ENCODE peak calls at places on chromosome 11, in four cellular contexts. G is brain microvascular endothelial cell; D is effector CD4-positive, alpha-beta T cell; E is fibroblast of villous mesenchyme. P is an unnamed sample.
A peak's percentile ranks its signal among the peaks of the same experiment; 100 is the strongest.

GRCh38 chr11:70577948-70578347 is 179.6 kb downstream of the CTTN start:
- DNase-seq in E (no peak), D (no peak), G (no peak), P (no peak)

GRCh38 chr11:73982990-73983763 is 534 bp upstream of the UCP2 start:
- DNase-seq in E (peak; percentile 92), D (peak; percentile 90), G (peak; percentile 84), P (peak; percentile 98)

GRCh38 chr11:69311767-69312385 is 17.9 kb downstream of the MYEOV start:
- DNase-seq in E (peak; percentile 13), D (no peak), G (no peak), P (no peak)

GRCh38 chr11:121886956-121887355 is 229.1 kb downstream of the BLID start:
- DNase-seq in D (no peak), G (no peak), E (no peak), P (no peak)

GRCh38 chr11:118997627-118998387 is at the start of gene CENATAC:
- DNase-seq in G (peak; percentile 80), D (peak; percentile 95), E (peak; percentile 88), P (peak; percentile 94)

GRCh38 chr11:61364012-61364396 is 1.8 kb downstream of the TMEM138 start:
- DNase-seq in E (no peak), G (no peak), D (no peak), P (no peak)

GRCh38 chr11:128956401-128957203 is 13.9 kb upstream of the TP53AIP1 start:
- DNase-seq in E (peak; percentile 78), D (no peak), G (peak; percentile 75), P (peak; percentile 78)

GRCh38 chr11:123484448-123484847 is 54.4 kb downstream of the GRAMD1B start:
- DNase-seq in D (no peak), E (no peak), G (no peak), P (no peak)

GRCh38 chr11:17767301-17767885 is 32.8 kb downstream of the KCNC1 start:
- DNase-seq in D (no peak), G (peak; percentile 29), E (no peak), P (peak; percentile 16)

GRCh38 chr11:125505518-125505917 is 9.5 kb upstream of the FEZ1 start:
- DNase-seq in D (no peak), G (no peak), E (no peak), P (no peak)

GRCh38 chr11:13487661-13488030 is 8.2 kb downstream of the PTH start:
- DNase-seq in G (peak; percentile 11), E (no peak), D (peak; percentile 8), P (peak; percentile 11)

GRCh38 chr11:112364962-112365481 is 104.4 kb upstream of the PLET1 start:
- DNase-seq in E (peak; percentile 99), D (no peak), G (peak; percentile 85), P (no peak)

GRCh38 chr11:76835928-76836612 is 24.6 kb upstream of the ACER3 start:
- DNase-seq in D (no peak), E (peak; percentile 74), G (no peak), P (no peak)

GRCh38 chr11:94647926-94648325 is 80.8 kb downstream of the PIWIL4 start:
- DNase-seq in E (peak; percentile 91), D (no peak), G (no peak), P (no peak)

P was measured in NAMALWA.